ENCODE peak calls at places on chromosomes 2 and 18, in five cellular contexts. C, R, Y, J and Z are unnamed samples.

GRCh38 chr2:95374916-95375471 is 27.5 kb upstream of the FAHD2A start:
- DNase-seq in Y (no peak), R (no peak), J (no peak), C (no peak), Z (no peak)

GRCh38 chr18:25464211-25464610 is 112.2 kb upstream of the ZNF521 start:
- DNase-seq in J (no peak), Y (no peak), C (no peak), R (no peak), Z (no peak)

GRCh38 chr18:22551536-22552151 is 133.9 kb upstream of the CTAGE1 start:
- DNase-seq in J (no peak), R (no peak), Y (no peak), C (no peak), Z (no peak)

GRCh38 chr18:79200546-79201268 is 131.5 kb downstream of the ATP9B start:
- DNase-seq in R (peak), C (no peak), Y (peak), J (peak), Z (no peak)

GRCh38 chr18:42413870-42414269 is 458.8 kb downstream of the PIK3C3 start:
- DNase-seq in J (no peak), R (no peak), Y (no peak), C (no peak), Z (no peak)

GRCh38 chr2:129698593-129698992 is 280.9 kb upstream of the RAB6C start:
- DNase-seq in Y (no peak), J (no peak), C (no peak), R (no peak), Z (no peak)

GRCh38 chr2:218149098-218149497 is 17.7 kb downstream of the CXCR1 start:
- DNase-seq in C (no peak), J (no peak), Y (no peak), R (no peak), Z (no peak)

GRCh38 chr2:18663861-18664260 is 74.5 kb upstream of the NT5C1B start:
- DNase-seq in J (no peak), C (no peak), R (no peak), Y (no peak), Z (no peak)

GRCh38 chr2:114968748-114969400 is 526.4 kb downstream of the DPP10 start:
- DNase-seq in J (no peak), R (no peak), C (no peak), Y (no peak), Z (no peak)

GRCh38 chr2:223725494-223725893 is 111.9 kb downstream of the AP1S3 start:
- DNase-seq in C (peak), J (no peak), R (peak), Y (peak), Z (no peak)

GRCh38 chr2:223700221-223700620 is 98.1 kb upstream of the SCG2 start:
- DNase-seq in C (no peak), J (no peak), Y (no peak), R (no peak), Z (no peak)

GRCh38 chr2:74845217-74845751 is 11.4 kb downstream of the HK2 start:
- DNase-seq in C (peak), R (peak), Y (no peak), J (peak), Z (peak)